ENCODE peak calls at places on chromosomes 13 and 19, in nine cellular contexts. D, H, I, U, A, O, P, V and G are unnamed samples.

GRCh38 chr19:46367434-46367833 is 20.5 kb downstream of the PPP5C start:
- DNase-seq in D (no peak), H (no peak), I (no peak), U (no peak), A (no peak), O (no peak), P (no peak), V (no peak), G (no peak)

GRCh38 chr19:43525836-43526771 is 897 bp downstream of the ETHE1 start:
- DNase-seq in D (no peak), H (no peak), I (no peak), U (no peak), A (no peak), O (no peak), P (no peak), V (no peak), G (no peak)

GRCh38 chr19:18833141-18833476 is 1.4 kb downstream of the UPF1 start:
- DNase-seq in D (no peak), H (no peak), I (no peak), U (no peak), A (no peak), O (peak), P (no peak), V (no peak), G (no peak)

GRCh38 chr19:3420909-3421619 is 54.7 kb downstream of the NFIC start:
- DNase-seq in D (no peak), H (no peak), I (no peak), U (no peak), A (no peak), O (no peak), P (no peak), V (no peak), G (no peak)

GRCh38 chr13:38630780-38631179 is 56.1 kb upstream of the FREM2 start:
- DNase-seq in D (no peak), H (no peak), I (no peak), U (no peak), A (no peak), O (peak), P (peak), V (no peak), G (no peak)

GRCh38 chr13:76921516-76921915 is 26.8 kb upstream of the ACOD1 start:
- DNase-seq in D (no peak), H (no peak), I (no peak), U (no peak), A (no peak), O (peak), P (no peak), V (no peak), G (no peak)

GRCh38 chr13:58434943-58435342 is 803.4 kb downstream of the PCDH17 start:
- DNase-seq in D (no peak), H (no peak), I (no peak), U (no peak), A (no peak), O (no peak), P (no peak), V (no peak), G (no peak)

GRCh38 chr13:80341771-80342271 is 895 bp upstream of the SPRY2 start:
- DNase-seq in D (no peak), H (no peak), I (no peak), U (no peak), A (no peak), O (peak), P (no peak), V (no peak), G (peak)

GRCh38 chr13:31797154-31797775 is 57.9 kb downstream of the RXFP2 start:
- DNase-seq in D (no peak), H (no peak), I (peak), U (no peak), A (no peak), O (peak), P (no peak), V (no peak), G (peak)

GRCh38 chr19:41000310-41000737 is 9.2 kb downstream of the CYP2B6 start:
- DNase-seq in D (no peak), H (no peak), I (peak), U (no peak), A (no peak), O (no peak), P (no peak), V (no peak), G (no peak)

GRCh38 chr13:71866173-71867091 is 572 bp downstream of the DACH1 start:
- DNase-seq in D (no peak), H (no peak), I (no peak), U (no peak), A (no peak), O (peak), P (no peak), V (no peak), G (no peak)

GRCh38 chr13:48185018-48185417 is 48.0 kb upstream of the ITM2B start:
- DNase-seq in D (no peak), H (no peak), I (no peak), U (no peak), A (no peak), O (peak), P (no peak), V (no peak), G (no peak)

GRCh38 chr13:44068737-44069136 is 189.0 kb downstream of the LACC1 start:
- DNase-seq in D (no peak), H (no peak), I (no peak), U (no peak), A (no peak), O (peak), P (peak), V (no peak), G (peak)

GRCh38 chr19:289651-290538 is 1.3 kb downstream of the PLPP2 start:
- DNase-seq in D (no peak), H (no peak), I (peak), U (no peak), A (peak), O (no peak), P (no peak), V (no peak), G (peak)

GRCh38 chr19:708154-709141 is at the start of gene PALM:
- DNase-seq in D (no peak), H (no peak), I (no peak), U (no peak), A (no peak), O (no peak), P (no peak), V (no peak), G (no peak)

GRCh38 chr19:17418710-17419109 is 1.1 kb upstream of the MVB12A start:
- DNase-seq in D (no peak), H (no peak), I (no peak), U (no peak), A (no peak), O (no peak), P (no peak), V (no peak), G (no peak)

GRCh38 chr19:43148233-43148632 is 38.1 kb downstream of the PSG5 start:
- DNase-seq in D (no peak), H (no peak), I (no peak), U (no peak), A (no peak), O (peak), P (peak), V (no peak), G (peak)

GRCh38 chr19:51256053-51256682 is 5.3 kb downstream of the SIGLECL1 start:
- DNase-seq in D (no peak), H (no peak), I (no peak), U (no peak), A (no peak), O (no peak), P (no peak), V (no peak), G (no peak)

GRCh38 chr13:111790621-111791020 is 276.3 kb upstream of the SOX1 start:
- DNase-seq in D (no peak), H (no peak), I (no peak), U (no peak), A (no peak), O (no peak), P (no peak), V (no peak), G (no peak)

GRCh38 chr19:46958542-46958941 is 61.1 kb upstream of the NPAS1 start:
- DNase-seq in D (no peak), H (no peak), I (no peak), U (no peak), A (no peak), O (peak), P (peak), V (no peak), G (no peak)

GRCh38 chr19:48926909-48927308 is 6.6 kb upstream of the DHDH start:
- DNase-seq in D (no peak), H (no peak), I (peak), U (no peak), A (no peak), O (peak), P (peak), V (no peak), G (peak)

GRCh38 chr13:49443327-49443688 is 556 bp downstream of the CAB39L start:
- DNase-seq in D (no peak), H (no peak), I (no peak), U (no peak), A (no peak), O (peak), P (no peak), V (no peak), G (peak)

GRCh38 chr19:54100560-54100959 is at the start of gene OSCAR:
- DNase-seq in D (no peak), H (no peak), I (no peak), U (no peak), A (no peak), O (peak), P (no peak), V (peak), G (no peak)

GRCh38 chr13:72970956-72971355 is 87.8 kb upstream of the KLF5 start:
- DNase-seq in D (no peak), H (no peak), I (no peak), U (no peak), A (no peak), O (peak), P (no peak), V (no peak), G (no peak)

GRCh38 chr19:55600336-55601028 is 394 bp downstream of the ZNF524 start:
- DNase-seq in D (peak), H (no peak), I (peak), U (peak), A (no peak), O (no peak), P (no peak), V (no peak), G (peak)

GRCh38 chr19:41350735-41351338 is 2.9 kb downstream of the TGFB1 start:
- DNase-seq in D (no peak), H (no peak), I (no peak), U (no peak), A (no peak), O (no peak), P (no peak), V (no peak), G (no peak)

GRCh38 chr19:39679791-39680168 is 24.1 kb downstream of the LGALS16 start:
- DNase-seq in D (peak), H (no peak), I (no peak), U (no peak), A (no peak), O (no peak), P (no peak), V (no peak), G (no peak)

GRCh38 chr13:32323912-32324311 is 8.6 kb downstream of the BRCA2 start:
- DNase-seq in D (no peak), H (no peak), I (no peak), U (no peak), A (no peak), O (peak), P (peak), V (no peak), G (peak)

GRCh38 chr13:43159007-43159406 is 135.6 kb downstream of the DNAJC15 start:
- DNase-seq in D (no peak), H (no peak), I (no peak), U (no peak), A (no peak), O (peak), P (peak), V (no peak), G (peak)